ENCODE peak calls at places on chromosomes 12 and 14, in four cellular contexts. V is IMR-90, M is neuronal stem cell, E is mesenchymal stem cell. J is an unnamed sample. For H3K79me1, the result is how much of the 10 kb centered on the place peaks cover.

GRCh38 chr12:110503432-110503831 is 1.3 kb downstream of the RAD9B start:
- DNase-seq in V (no peak), M (no peak), E (no peak), J (no peak)

GRCh38 chr12:102534899-102535298 is 54.5 kb upstream of the IGF1 start:
- DNase-seq in V (peak), M (no peak), E (no peak), J (no peak)

GRCh38 chr14:93949511-93950075 is 22.4 kb downstream of the FAM181A start:
- DNase-seq in V (peak), M (no peak), E (no peak), J (no peak)

GRCh38 chr12:40170593-40170992 is 54.2 kb upstream of the LRRK2 start:
- DNase-seq in V (no peak), M (no peak), E (no peak), J (no peak)

GRCh38 chr14:64410084-64410774 is 22.1 kb downstream of the MTHFD1 start:
- DNase-seq in V (peak), M (no peak), E (peak), J (peak)

GRCh38 chr12:43131304-43131703 is 420.7 kb downstream of the ADAMTS20 start:
- DNase-seq in V (no peak), M (peak), E (no peak), J (no peak)

GRCh38 chr12:11482955-11483354 is 87.6 kb upstream of the PRB2 start:
- DNase-seq in V (peak), M (no peak), E (no peak), J (no peak)

GRCh38 chr14:32820182-32820581 is 118.5 kb upstream of the NPAS3 start:
- DNase-seq in V (no peak), M (no peak), E (no peak), J (no peak)

GRCh38 chr14:100303925-100304324 is 2.3 kb downstream of the SLC25A29 start:
- DNase-seq in V (no peak), M (no peak), E (no peak), J (no peak)
- H3K23ac ChIP-seq in V (no peak), M (no peak), E (no peak), J (no peak)

DNA sequence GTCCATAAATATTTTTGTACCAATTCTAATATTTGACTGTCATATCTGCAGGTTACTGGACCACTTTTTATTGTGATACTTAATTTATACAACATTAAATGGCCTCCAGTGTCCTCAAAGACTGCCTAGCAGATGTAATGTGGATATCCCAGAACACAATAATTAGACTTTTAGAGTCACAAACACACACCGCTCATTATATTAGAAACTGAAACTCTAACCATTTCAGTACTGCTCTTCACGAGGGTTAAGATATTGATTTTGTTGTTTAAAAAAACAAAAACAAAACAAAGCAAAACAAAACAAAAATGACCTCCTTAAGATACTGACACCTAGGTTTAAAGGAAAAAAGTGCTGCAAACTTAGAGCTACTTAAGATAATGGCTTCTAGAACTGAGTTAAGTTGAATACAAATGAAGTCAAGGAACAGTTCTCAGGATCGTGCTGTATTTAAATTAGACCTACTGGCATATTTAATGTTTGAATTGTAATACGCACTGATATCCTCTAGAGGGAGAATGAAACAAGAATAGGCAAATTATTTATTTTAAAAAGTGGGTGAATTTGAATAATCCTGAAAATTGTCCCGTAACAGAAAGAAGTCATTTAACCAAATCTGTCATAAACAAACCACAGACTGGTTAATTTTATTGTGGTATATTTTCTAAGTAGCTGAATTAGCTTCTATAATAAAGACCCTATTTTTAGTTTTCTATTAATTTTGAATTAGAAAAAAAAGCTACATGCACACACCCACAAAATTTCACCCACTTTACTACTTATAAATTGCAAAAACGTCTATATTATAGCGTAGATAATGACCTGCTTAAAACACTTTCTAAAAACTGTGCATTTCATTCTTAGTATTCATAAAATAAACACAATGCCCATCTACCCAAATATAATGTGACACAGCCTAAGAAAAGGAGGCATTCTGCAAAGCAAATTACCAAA is 395.2 kb upstream of the DCN start:
- DNase-seq in V (peak), M (no peak), E (peak), J (peak)
- H3K4me3 ChIP-seq in V (peak), M (no peak), E (no peak), J (no peak)

GRCh38 chr14:105325303-105325702 is 10.8 kb downstream of the PACS2 start:
- DNase-seq in V (no peak), M (no peak), E (no peak), J (no peak)
- H3K79me1 ChIP-seq in V (under half), M (under half), E (half or more), J (under half)

DNA sequence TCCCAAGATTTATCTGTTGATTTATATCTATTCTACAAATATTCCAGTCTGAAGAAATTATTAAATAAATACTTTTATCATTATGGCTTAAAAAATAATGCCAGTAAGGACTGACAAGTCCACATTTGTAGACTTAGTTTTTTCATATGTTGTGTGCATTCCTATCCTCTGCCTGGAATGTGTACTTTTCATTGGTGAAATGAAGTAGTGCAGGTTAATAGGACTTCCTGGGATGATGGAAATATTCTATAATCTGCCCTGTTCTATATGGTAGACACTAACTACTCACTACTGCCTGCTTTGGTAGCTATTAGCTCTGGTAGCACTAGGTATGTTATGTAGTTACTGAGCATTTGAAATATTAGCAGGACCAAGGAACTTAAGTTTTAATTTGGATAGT is 86.7 kb downstream of the PCNX1 start:
- DNase-seq in V (no peak), M (no peak), E (no peak), J (no peak)
- H3K23ac ChIP-seq in V (no peak), M (no peak), E (no peak), J (no peak)

GRCh38 chr12:49903700-49904423 is at the start of gene FAIM2:
- DNase-seq in V (peak), M (no peak), E (peak), J (no peak)
- H3K4me3 ChIP-seq in V (peak), M (peak), E (peak), J (no peak)

J was measured in trophoblast cell.